ENCODE peak calls at places on chromosomes 4 and X, in six cellular contexts. One of them, this sample, is unnamed.

GRCh38 chr4:86593726-86594558 is at the start of gene PTPN13:
- DNase-seq in brain microvascular endothelial cell: peak; percentile 99
- DNase-seq in thyroid gland: peak; percentile 100
- DNase-seq in foreskin fibroblast: peak; percentile 100
- DNase-seq in H9: peak; percentile 100
- DNase-seq in fibroblast of villous mesenchyme: peak; percentile 98
- DNase-seq in this sample: peak; percentile 19

GRCh38 chrX:132689741-132690140 is 200.9 kb upstream of the MBNL3 start:
- DNase-seq in brain microvascular endothelial cell: no peak
- DNase-seq in fibroblast of villous mesenchyme: no peak
- DNase-seq in thyroid gland: no peak
- DNase-seq in H9: no peak
- DNase-seq in foreskin fibroblast: no peak
- DNase-seq in this sample: no peak

GRCh38 chr4:40843696-40844095 is 93.9 kb downstream of the NSUN7 start:
- DNase-seq in thyroid gland: no peak
- DNase-seq in brain microvascular endothelial cell: no peak
- DNase-seq in foreskin fibroblast: no peak
- DNase-seq in H9: peak; percentile 41
- DNase-seq in fibroblast of villous mesenchyme: no peak
- DNase-seq in this sample: no peak

GRCh38 chr4:86155766-86156165 is 204.1 kb downstream of the MAPK10 start:
- DNase-seq in thyroid gland: no peak
- DNase-seq in brain microvascular endothelial cell: no peak
- DNase-seq in fibroblast of villous mesenchyme: no peak
- DNase-seq in foreskin fibroblast: no peak
- DNase-seq in H9: no peak
- DNase-seq in this sample: no peak

GRCh38 chrX:10254746-10255145 is 98.0 kb downstream of the CLCN4 start:
- DNase-seq in foreskin fibroblast: peak; percentile 31
- DNase-seq in fibroblast of villous mesenchyme: no peak
- DNase-seq in H9: no peak
- DNase-seq in brain microvascular endothelial cell: no peak
- DNase-seq in thyroid gland: no peak
- DNase-seq in this sample: no peak

GRCh38 chr4:78517050-78517652 is 34.4 kb upstream of the ANXA3 start:
- DNase-seq in foreskin fibroblast: peak; percentile 75
- DNase-seq in H9: no peak
- DNase-seq in fibroblast of villous mesenchyme: peak; percentile 51
- DNase-seq in brain microvascular endothelial cell: no peak
- DNase-seq in thyroid gland: no peak
- DNase-seq in this sample: no peak

GRCh38 chr4:142558851-142559250 is 287.2 kb downstream of the INPP4B start:
- DNase-seq in fibroblast of villous mesenchyme: peak; percentile 47
- DNase-seq in H9: no peak
- DNase-seq in thyroid gland: no peak
- DNase-seq in foreskin fibroblast: peak; percentile 9
- DNase-seq in brain microvascular endothelial cell: peak; percentile 6
- DNase-seq in this sample: no peak

GRCh38 chrX:69317721-69318120 is 152.5 kb upstream of the PJA1 start:
- DNase-seq in H9: no peak
- DNase-seq in brain microvascular endothelial cell: no peak
- DNase-seq in thyroid gland: no peak
- DNase-seq in foreskin fibroblast: no peak
- DNase-seq in fibroblast of villous mesenchyme: no peak
- DNase-seq in this sample: no peak

GRCh38 chrX:41312786-41313185 is 21.2 kb upstream of the DDX3X start:
- DNase-seq in thyroid gland: no peak
- DNase-seq in H9: no peak
- DNase-seq in brain microvascular endothelial cell: no peak
- DNase-seq in foreskin fibroblast: no peak
- DNase-seq in fibroblast of villous mesenchyme: no peak
- DNase-seq in this sample: no peak

GRCh38 chr4:107131295-107131694 is 95.2 kb upstream of the DKK2 start:
- DNase-seq in foreskin fibroblast: peak; percentile 51
- DNase-seq in fibroblast of villous mesenchyme: no peak
- DNase-seq in brain microvascular endothelial cell: no peak
- DNase-seq in H9: no peak
- DNase-seq in thyroid gland: no peak
- DNase-seq in this sample: no peak

GRCh38 chrX:100090931-100091330 is 319.1 kb downstream of the PCDH19 start:
- DNase-seq in H9: no peak
- DNase-seq in foreskin fibroblast: peak; percentile 41
- DNase-seq in brain microvascular endothelial cell: no peak
- DNase-seq in thyroid gland: no peak
- DNase-seq in fibroblast of villous mesenchyme: peak; percentile 4
- DNase-seq in this sample: no peak

GRCh38 chrX:53494427-53494826 is 60.3 kb upstream of the HSD17B10 start:
- DNase-seq in fibroblast of villous mesenchyme: peak; percentile 36
- DNase-seq in foreskin fibroblast: peak; percentile 70
- DNase-seq in H9: no peak
- DNase-seq in brain microvascular endothelial cell: peak; percentile 20
- DNase-seq in thyroid gland: peak; percentile 2
- DNase-seq in this sample: no peak

GRCh38 chr4:181475781-181476180 is 767.4 kb upstream of the TENM3 start:
- DNase-seq in thyroid gland: no peak
- DNase-seq in H9: no peak
- DNase-seq in foreskin fibroblast: no peak
- DNase-seq in brain microvascular endothelial cell: peak; percentile 9
- DNase-seq in fibroblast of villous mesenchyme: no peak
- DNase-seq in this sample: no peak

GRCh38 chrX:70922776-70923473 is 8.0 kb downstream of the SLC7A3 start:
- DNase-seq in foreskin fibroblast: no peak
- DNase-seq in thyroid gland: no peak
- DNase-seq in fibroblast of villous mesenchyme: no peak
- DNase-seq in H9: no peak
- DNase-seq in brain microvascular endothelial cell: no peak
- DNase-seq in this sample: no peak

GRCh38 chr4:149203256-149204001 is 612.2 kb downstream of the IQCM start:
- DNase-seq in foreskin fibroblast: peak; percentile 1
- DNase-seq in brain microvascular endothelial cell: peak; percentile 4
- DNase-seq in fibroblast of villous mesenchyme: no peak
- DNase-seq in thyroid gland: peak; percentile 63
- DNase-seq in H9: no peak
- DNase-seq in this sample: no peak

GRCh38 chr4:152957437-152958185 is 21.5 kb downstream of the FHDC1 start:
- DNase-seq in foreskin fibroblast: no peak
- DNase-seq in H9: no peak
- DNase-seq in brain microvascular endothelial cell: no peak
- DNase-seq in thyroid gland: peak; percentile 47
- DNase-seq in fibroblast of villous mesenchyme: peak; percentile 20
- DNase-seq in this sample: no peak

GRCh38 chrX:144586756-144587155 is 660.5 kb upstream of the SPANXN1 start:
- DNase-seq in brain microvascular endothelial cell: no peak
- DNase-seq in H9: no peak
- DNase-seq in thyroid gland: no peak
- DNase-seq in fibroblast of villous mesenchyme: peak; percentile 55
- DNase-seq in foreskin fibroblast: peak; percentile 0
- DNase-seq in this sample: no peak

GRCh38 chr4:39899291-39899690 is 78.4 kb downstream of the PDS5A start:
- DNase-seq in thyroid gland: no peak
- DNase-seq in fibroblast of villous mesenchyme: no peak
- DNase-seq in foreskin fibroblast: no peak
- DNase-seq in H9: no peak
- DNase-seq in brain microvascular endothelial cell: no peak
- DNase-seq in this sample: no peak

GRCh38 chrX:46140272-46140671 is 404.9 kb downstream of the ZNF674 start:
- DNase-seq in thyroid gland: no peak
- DNase-seq in foreskin fibroblast: no peak
- DNase-seq in H9: no peak
- DNase-seq in fibroblast of villous mesenchyme: peak; percentile 50
- DNase-seq in brain microvascular endothelial cell: no peak
- DNase-seq in this sample: no peak

GRCh38 chrX:77689376-77689775 is 96.6 kb downstream of the ATRX start:
- DNase-seq in brain microvascular endothelial cell: no peak
- DNase-seq in foreskin fibroblast: no peak
- DNase-seq in thyroid gland: no peak
- DNase-seq in fibroblast of villous mesenchyme: no peak
- DNase-seq in H9: no peak
- DNase-seq in this sample: no peak

GRCh38 chr4:3179126-3179706 is 69.7 kb upstream of the MSANTD1 start:
- DNase-seq in H9: no peak
- DNase-seq in thyroid gland: no peak
- DNase-seq in foreskin fibroblast: peak; percentile 37
- DNase-seq in brain microvascular endothelial cell: no peak
- DNase-seq in fibroblast of villous mesenchyme: peak; percentile 48
- DNase-seq in this sample: no peak

GRCh38 chr4:61462451-61463326 is 262.6 kb downstream of the ADGRL3 start:
- DNase-seq in brain microvascular endothelial cell: peak; percentile 34
- DNase-seq in foreskin fibroblast: peak; percentile 64
- DNase-seq in fibroblast of villous mesenchyme: peak; percentile 58
- DNase-seq in thyroid gland: no peak
- DNase-seq in H9: no peak
- DNase-seq in this sample: no peak

GRCh38 chrX:31268359-31268758 is 196.5 kb upstream of the FTHL17 start:
- DNase-seq in thyroid gland: no peak
- DNase-seq in H9: no peak
- DNase-seq in foreskin fibroblast: no peak
- DNase-seq in fibroblast of villous mesenchyme: peak; percentile 41
- DNase-seq in brain microvascular endothelial cell: no peak
- DNase-seq in this sample: no peak
- TF ChIP-seq CTCF in thyroid gland: no peak
- TF ChIP-seq CTCF in H9: no peak
- TF ChIP-seq CTCF in foreskin fibroblast: no peak
- TF ChIP-seq CTCF in fibroblast of villous mesenchyme: peak; percentile 19
- TF ChIP-seq CTCF in brain microvascular endothelial cell: peak; percentile 37
- TF ChIP-seq CTCF in this sample: no peak

GRCh38 chrX:2652106-2652505 is 39.0 kb upstream of the CD99 start:
- DNase-seq in thyroid gland: no peak
- DNase-seq in fibroblast of villous mesenchyme: no peak
- DNase-seq in foreskin fibroblast: no peak
- DNase-seq in brain microvascular endothelial cell: no peak
- DNase-seq in H9: peak; percentile 58
- DNase-seq in this sample: no peak
- TF ChIP-seq CTCF in thyroid gland: no peak
- TF ChIP-seq CTCF in fibroblast of villous mesenchyme: peak; percentile 38
- TF ChIP-seq CTCF in foreskin fibroblast: peak; percentile 21
- TF ChIP-seq CTCF in brain microvascular endothelial cell: peak; percentile 53
- TF ChIP-seq CTCF in H9: peak; percentile 58
- TF ChIP-seq CTCF in this sample: no peak

DNA sequence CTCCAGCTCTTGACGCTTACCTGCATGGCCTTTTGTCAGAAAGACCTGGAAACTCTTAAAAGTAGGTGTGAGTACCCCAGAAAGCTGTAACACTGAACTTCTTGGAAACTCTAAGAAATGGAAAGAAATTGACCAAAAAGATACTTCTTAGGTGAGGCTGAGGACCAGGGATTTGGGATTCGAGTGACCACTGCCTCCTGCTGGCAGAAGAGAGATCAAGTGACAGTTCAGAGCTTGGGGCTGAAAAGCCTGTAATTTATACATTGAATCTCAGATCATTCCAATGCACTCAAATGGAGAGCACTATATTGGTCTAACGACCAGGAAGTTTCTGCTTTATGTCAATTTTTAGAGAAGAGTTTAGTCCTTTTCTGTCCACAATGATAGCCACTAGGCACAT is 204.6 kb downstream of the PDGFRA start:
- DNase-seq in H9: peak; percentile 39
- DNase-seq in thyroid gland: no peak
- DNase-seq in fibroblast of villous mesenchyme: peak; percentile 25
- DNase-seq in brain microvascular endothelial cell: peak; percentile 24
- DNase-seq in foreskin fibroblast: peak; percentile 64
- DNase-seq in this sample: no peak
- TF ChIP-seq CTCF in H9: peak; percentile 81
- TF ChIP-seq CTCF in thyroid gland: no peak
- TF ChIP-seq CTCF in fibroblast of villous mesenchyme: peak; percentile 41
- TF ChIP-seq CTCF in brain microvascular endothelial cell: peak; percentile 77
- TF ChIP-seq CTCF in foreskin fibroblast: peak; percentile 42
- TF ChIP-seq CTCF in this sample: no peak

GRCh38 chrX:121405826-121406225 is 358.4 kb downstream of the GLUD2 start:
- DNase-seq in foreskin fibroblast: no peak
- DNase-seq in fibroblast of villous mesenchyme: no peak
- DNase-seq in thyroid gland: no peak
- DNase-seq in brain microvascular endothelial cell: no peak
- DNase-seq in H9: no peak
- DNase-seq in this sample: no peak

DNA sequence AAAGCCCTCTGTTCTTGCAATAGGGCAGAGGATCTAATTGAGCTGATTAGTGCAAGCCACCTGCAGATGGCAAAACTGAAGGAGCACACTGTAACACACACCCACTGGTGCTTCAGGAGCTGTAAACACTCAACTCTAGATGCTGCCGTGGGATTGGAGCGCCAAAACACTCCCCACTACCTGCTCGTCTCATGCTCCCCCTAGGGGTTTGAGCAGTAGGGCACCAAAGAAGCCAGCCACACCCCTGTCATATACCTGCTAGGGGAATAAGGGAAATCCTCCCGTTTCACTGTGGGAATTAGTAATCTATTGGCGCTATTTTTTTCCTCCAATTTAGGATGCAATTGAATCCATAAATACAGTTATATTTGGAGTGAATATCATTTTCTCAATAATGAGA is 360.2 kb downstream of the GLUD2 start:
- DNase-seq in thyroid gland: no peak
- DNase-seq in brain microvascular endothelial cell: no peak
- DNase-seq in fibroblast of villous mesenchyme: no peak
- DNase-seq in foreskin fibroblast: no peak
- DNase-seq in H9: peak; percentile 31
- DNase-seq in this sample: no peak
- TF ChIP-seq CTCF in thyroid gland: no peak
- TF ChIP-seq CTCF in brain microvascular endothelial cell: no peak
- TF ChIP-seq CTCF in fibroblast of villous mesenchyme: no peak
- TF ChIP-seq CTCF in foreskin fibroblast: no peak
- TF ChIP-seq CTCF in H9: peak; percentile 51
- TF ChIP-seq CTCF in this sample: no peak

GRCh38 chr4:134470544-134470943 is 269.0 kb upstream of the PABPC4L start:
- DNase-seq in H9: peak; percentile 46
- DNase-seq in foreskin fibroblast: no peak
- DNase-seq in brain microvascular endothelial cell: peak; percentile 18
- DNase-seq in fibroblast of villous mesenchyme: peak; percentile 5
- DNase-seq in thyroid gland: peak; percentile 49
- DNase-seq in this sample: no peak

GRCh38 chr4:134463771-134464170 is 262.2 kb upstream of the PABPC4L start:
- DNase-seq in fibroblast of villous mesenchyme: no peak
- DNase-seq in brain microvascular endothelial cell: no peak
- DNase-seq in thyroid gland: no peak
- DNase-seq in foreskin fibroblast: no peak
- DNase-seq in H9: no peak
- DNase-seq in this sample: no peak

GRCh38 chr4:134465417-134465816 is 263.8 kb upstream of the PABPC4L start:
- DNase-seq in foreskin fibroblast: no peak
- DNase-seq in brain microvascular endothelial cell: no peak
- DNase-seq in fibroblast of villous mesenchyme: no peak
- DNase-seq in thyroid gland: no peak
- DNase-seq in H9: no peak
- DNase-seq in this sample: no peak
- TF ChIP-seq CTCF in foreskin fibroblast: no peak
- TF ChIP-seq CTCF in brain microvascular endothelial cell: no peak
- TF ChIP-seq CTCF in fibroblast of villous mesenchyme: no peak
- TF ChIP-seq CTCF in thyroid gland: no peak
- TF ChIP-seq CTCF in H9: no peak
- TF ChIP-seq CTCF in this sample: no peak

GRCh38 chrX:64642482-64642881 is 247.2 kb upstream of the MTMR8 start:
- DNase-seq in brain microvascular endothelial cell: no peak
- DNase-seq in H9: no peak
- DNase-seq in thyroid gland: no peak
- DNase-seq in foreskin fibroblast: no peak
- DNase-seq in fibroblast of villous mesenchyme: no peak
- DNase-seq in this sample: no peak
- TF ChIP-seq CTCF in brain microvascular endothelial cell: peak; percentile 25
- TF ChIP-seq CTCF in H9: peak; percentile 63
- TF ChIP-seq CTCF in thyroid gland: no peak
- TF ChIP-seq CTCF in foreskin fibroblast: no peak
- TF ChIP-seq CTCF in fibroblast of villous mesenchyme: no peak
- TF ChIP-seq CTCF in this sample: no peak

This sample was measured in CD8-positive, alpha-beta T cell.